ENCODE peak calls at places on chromosomes 4 and X, in seven cellular contexts. Q is upper lobe of right lung, R is endothelial cell of umbilical vein, E is SJCRH30, V is Karpas-422, N is Caco-2, L is pancreas. I is an unnamed sample. For H3K27me3 and H3K4me1, the result is how much of the 10 kb centered on the place peaks cover.

GRCh38 chr4:154492288-154492687 is 689 bp upstream of the DCHS2 start:
- DNase-seq in Q (no peak), R (no peak), E (no peak), V (no peak), N (no peak), L (no peak), I (no peak)

GRCh38 chrX:115591856-115592842 is 31.2 kb downstream of the PLS3 start:
- DNase-seq in Q (no peak), R (peak), E (no peak), V (no peak), N (no peak), L (no peak), I (no peak)

GRCh38 chr4:136680271-136680670 is 852.0 kb downstream of the PCDH18 start:
- DNase-seq in Q (no peak), R (no peak), E (peak), V (no peak), N (no peak), L (no peak), I (peak)

GRCh38 chrX:39133971-39134370 is 332.7 kb downstream of the MID1IP1 start:
- DNase-seq in Q (no peak), R (no peak), E (peak), V (peak), N (peak), L (no peak), I (peak)

GRCh38 chrX:49282647-49283011 is 13.0 kb downstream of the PPP1R3F start:
- DNase-seq in Q (no peak), R (no peak), E (no peak), V (no peak), N (no peak), L (no peak), I (no peak)

GRCh38 chrX:77572322-77572721 is 125.1 kb downstream of the FGF16 start:
- DNase-seq in Q (no peak), R (no peak), E (no peak), V (no peak), N (no peak), L (no peak), I (peak)

GRCh38 chr4:71029504-71029903 is 36.1 kb downstream of the DCK start:
- DNase-seq in Q (no peak), R (no peak), E (no peak), V (no peak), N (no peak), L (no peak), I (no peak)

GRCh38 chrX:135453381-135453780 is 31.6 kb downstream of the SMIM10L2A start:
- DNase-seq in Q (no peak), R (no peak), E (no peak), V (peak), N (no peak), L (no peak), I (no peak)

GRCh38 chr4:11769425-11769824 is 340.7 kb upstream of the HS3ST1 start:
- DNase-seq in Q (no peak), R (peak), E (no peak), V (no peak), N (no peak), L (no peak), I (no peak)

GRCh38 chrX:15203694-15204093 is 66.2 kb downstream of the ASB9 start:
- DNase-seq in Q (no peak), R (no peak), E (no peak), V (no peak), N (no peak), L (no peak), I (no peak)

GRCh38 chr4:93183589-93183988 is 645.0 kb upstream of the ATOH1 start:
- DNase-seq in Q (no peak), R (peak), E (no peak), V (no peak), N (no peak), L (no peak), I (no peak)

GRCh38 chr4:52234539-52235174 is 183.6 kb downstream of the SPATA18 start:
- DNase-seq in Q (no peak), R (peak), E (peak), V (peak), N (no peak), L (no peak), I (peak)

GRCh38 chrX:19602866-19603620 is 87.7 kb upstream of the MAP3K15 start:
- DNase-seq in Q (no peak), R (no peak), E (no peak), V (no peak), N (no peak), L (no peak), I (no peak)

GRCh38 chr4:88673886-88674285 is 23.7 kb downstream of the NAP1L5 start:
- DNase-seq in Q (no peak), R (no peak), E (no peak), V (no peak), N (no peak), L (no peak), I (no peak)

GRCh38 chr4:184168406-184169019 is 49.2 kb downstream of the ENPP6 start:
- DNase-seq in Q (peak), R (peak), E (peak), V (peak), N (peak), L (peak), I (peak)

GRCh38 chr4:107380836-107381438 is 339.1 kb downstream of the PAPSS1 start:
- DNase-seq in Q (no peak), R (no peak), E (peak), V (no peak), N (no peak), L (no peak), I (no peak)

GRCh38 chrX:139126493-139126892 is 404.0 kb upstream of the F9 start:
- DNase-seq in Q (no peak), R (no peak), E (peak), V (peak), N (peak), L (no peak), I (peak)

GRCh38 chr4:16827762-16828724 is 70.4 kb downstream of the LDB2 start:
- DNase-seq in Q (no peak), R (peak), E (no peak), V (no peak), N (no peak), L (no peak), I (no peak)

GRCh38 chr4:77600521-77601451 is 4.8 kb upstream of the CXCL13 start:
- DNase-seq in Q (no peak), R (peak), E (peak), V (peak), N (no peak), L (no peak), I (peak)

GRCh38 chrX:102345916-102346315 is 93.9 kb downstream of the NXF2B start:
- DNase-seq in Q (no peak), R (peak), E (peak), V (peak), N (peak), L (peak), I (peak)

GRCh38 chrX:79645749-79646148 is 278.6 kb upstream of the ITM2A start:
- DNase-seq in Q (no peak), R (no peak), E (no peak), V (no peak), N (no peak), L (no peak), I (no peak)

GRCh38 chr4:17633600-17633999 is 19.2 kb downstream of the MED28 start:
- DNase-seq in Q (no peak), R (no peak), E (no peak), V (no peak), N (no peak), L (no peak), I (no peak)

GRCh38 chr4:113996599-113997177 is 17.2 kb upstream of the ARSJ start:
- DNase-seq in Q (no peak), R (no peak), E (no peak), V (no peak), N (no peak), L (no peak), I (no peak)

GRCh38 chrX:86133761-86134160 is 14.5 kb upstream of the DACH2 start:
- DNase-seq in Q (no peak), R (peak), E (peak), V (peak), N (no peak), L (no peak), I (peak)

GRCh38 chr4:54230479-54231418 is 1.7 kb downstream of the PDGFRA start:
- DNase-seq in Q (no peak), R (no peak), E (no peak), V (no peak), N (no peak), L (peak), I (peak)

GRCh38 chr4:113657834-113658233 is 103.7 kb downstream of the CAMK2D start:
- DNase-seq in Q (no peak), R (peak), E (peak), V (no peak), N (no peak), L (no peak), I (no peak)

GRCh38 chr4:162793571-162793970 is 373.1 kb downstream of the NAF1 start:
- DNase-seq in Q (no peak), R (no peak), E (no peak), V (no peak), N (no peak), L (no peak), I (no peak)

GRCh38 chr4:40916218-40916555 is 166.4 kb downstream of the NSUN7 start:
- DNase-seq in Q (no peak), R (no peak), E (no peak), V (no peak), N (no peak), L (no peak), I (no peak)

GRCh38 chr4:41216294-41217019 is 2.1 kb upstream of the APBB2 start:
- DNase-seq in Q (peak), R (peak), E (peak), V (peak), N (peak), L (peak), I (peak)

GRCh38 chr4:92014060-92014459 is 289.7 kb upstream of the GRID2 start:
- DNase-seq in Q (no peak), R (no peak), E (no peak), V (no peak), N (no peak), L (no peak), I (no peak)

GRCh38 chr4:45100936-45101818 is 374.8 kb upstream of the GNPDA2 start:
- DNase-seq in Q (no peak), R (no peak), E (peak), V (no peak), N (no peak), L (no peak), I (no peak)

GRCh38 chrX:23726196-23726595 is 16.9 kb downstream of the ACOT9 start:
- DNase-seq in Q (no peak), R (no peak), E (no peak), V (no peak), N (no peak), L (no peak), I (no peak)

GRCh38 chr4:167721574-167721973 is 370.8 kb upstream of the ANXA10 start:
- DNase-seq in Q (no peak), R (peak), E (no peak), V (no peak), N (no peak), L (no peak), I (no peak)

GRCh38 chr4:27154706-27155105 is 294.1 kb downstream of the STIM2 start:
- DNase-seq in Q (no peak), R (no peak), E (peak), V (no peak), N (no peak), L (no peak), I (no peak)

DNA sequence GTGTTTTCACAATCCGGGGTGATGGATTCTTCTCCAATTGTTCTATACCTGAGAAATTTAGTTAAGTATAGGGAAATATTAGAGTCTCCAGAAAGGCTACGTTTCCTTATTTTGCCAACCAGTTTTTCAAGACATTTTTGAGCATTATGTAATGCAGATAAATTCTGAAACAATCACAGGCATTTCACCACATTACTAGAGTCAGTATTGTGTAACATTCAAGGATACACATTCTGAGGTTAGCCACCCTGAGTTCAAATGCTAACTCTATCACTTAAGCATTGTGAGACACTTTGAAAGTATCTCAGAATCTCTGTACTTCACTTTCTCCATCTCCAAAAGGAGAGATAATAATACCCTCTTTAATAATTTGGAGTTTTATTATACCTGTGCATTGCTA is 10.6 kb downstream of the SULT1B1 start:
- DNase-seq in Q (no peak), R (no peak), E (no peak), V (no peak), N (no peak), L (no peak), I (no peak)
- H3K4me3 ChIP-seq in Q (no peak), R (no peak), E (no peak), V (no peak), N (no peak), L (no peak), I (no peak)

DNA sequence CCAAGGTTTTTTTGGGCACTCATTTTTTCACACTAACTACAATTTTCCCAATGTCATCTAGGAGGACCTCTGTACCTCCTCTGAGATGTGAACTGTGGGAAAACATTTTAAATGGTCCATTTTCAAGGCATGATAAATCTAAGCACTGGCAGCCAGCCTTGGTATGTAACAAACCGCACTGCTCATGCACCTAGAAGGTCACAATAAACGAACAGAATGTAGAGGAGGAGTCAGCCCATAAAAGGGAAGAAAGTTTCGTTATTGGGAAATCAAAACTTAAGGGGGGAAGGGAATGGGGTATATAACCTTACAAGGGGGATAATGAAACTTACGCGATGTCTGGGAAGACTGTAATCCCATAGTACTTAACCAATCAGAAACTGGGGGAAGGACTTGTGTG is 16.4 kb downstream of the COX18 start:
- DNase-seq in Q (no peak), R (no peak), E (no peak), V (no peak), N (no peak), L (no peak), I (no peak)
- H3K27me3 ChIP-seq in Q (under half), R (under half), E (under half), V (under half), N (under half), L (under half), I (under half)

DNA sequence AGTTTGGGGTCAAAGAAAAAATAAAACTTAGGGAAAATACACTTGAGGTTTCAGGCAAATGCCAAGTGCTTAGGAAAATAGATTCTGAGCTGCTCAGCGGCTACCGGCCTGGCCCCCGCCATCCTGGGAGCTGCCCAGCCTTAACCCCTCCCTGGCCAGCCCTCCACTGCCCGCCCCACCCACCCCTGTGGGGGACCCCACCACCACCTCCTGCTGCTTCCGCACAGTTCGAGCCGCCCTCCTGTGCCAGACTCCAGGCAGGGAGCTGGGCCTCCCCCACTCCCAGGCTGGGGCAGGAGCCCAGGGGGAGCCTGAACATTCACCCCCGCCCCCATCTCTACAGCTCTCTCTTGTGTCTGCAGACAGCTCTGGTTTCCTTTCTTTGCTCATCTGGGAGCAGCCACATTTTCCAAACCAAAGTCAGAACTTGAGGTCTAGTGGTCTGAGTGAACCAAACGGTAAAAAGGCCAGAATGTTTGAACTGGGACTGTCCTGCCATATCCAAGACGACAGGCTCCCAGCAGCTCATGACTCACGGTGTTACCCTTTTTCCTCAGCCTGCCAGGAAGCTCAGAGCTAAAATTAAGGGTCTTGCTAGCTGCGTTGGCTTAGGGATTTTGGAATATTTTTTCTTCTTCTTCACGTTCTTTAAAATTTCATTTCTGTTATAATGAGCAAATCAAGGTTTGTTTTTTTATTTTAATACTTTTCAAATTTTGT is 4.7 kb upstream of the FGFR3 start:
- DNase-seq in Q (no peak), R (no peak), E (no peak), V (no peak), N (no peak), L (no peak), I (no peak)
- H3K4me1 ChIP-seq in Q (under half), R (under half), E (under half), V (under half), N (under half), L (under half), I (under half)

GRCh38 chrX:108735680-108736508 is 469 bp downstream of the IRS4 start:
- DNase-seq in Q (peak), R (peak), E (no peak), V (no peak), N (no peak), L (peak), I (no peak)

GRCh38 chrX:108737754-108738153 is 1.4 kb upstream of the IRS4 start:
- DNase-seq in Q (no peak), R (no peak), E (no peak), V (no peak), N (no peak), L (no peak), I (no peak)

GRCh38 chrX:108735087-108735679 is 1.2 kb downstream of the IRS4 start:
- DNase-seq in Q (peak), R (peak), E (no peak), V (no peak), N (no peak), L (peak), I (peak)

GRCh38 chrX:108734426-108734825 is 1.9 kb downstream of the IRS4 start:
- DNase-seq in Q (peak), R (no peak), E (no peak), V (no peak), N (no peak), L (peak), I (no peak)

GRCh38 chrX:108736509-108737479 is at the start of gene IRS4:
- DNase-seq in Q (no peak), R (peak), E (no peak), V (no peak), N (no peak), L (peak), I (peak)
- H3K4me3 ChIP-seq in Q (peak), R (peak), E (no peak), V (no peak), N (no peak), L (peak), I (peak)

GRCh38 chr4:84490663-84491062 is 8.4 kb downstream of the NKX6-1 start:
- DNase-seq in Q (no peak), R (no peak), E (no peak), V (no peak), N (no peak), L (no peak), I (no peak)
- H3K27me3 ChIP-seq in Q (half or more), R (half or more), E (under half), V (under half), N (under half), L (under half), I (under half)

GRCh38 chrX:37956223-37956622 is 50.1 kb upstream of the SYTL5 start:
- DNase-seq in Q (no peak), R (no peak), E (no peak), V (no peak), N (no peak), L (no peak), I (no peak)
- H3K4me1 ChIP-seq in Q (under half), R (under half), E (under half), V (under half), N (under half), L (under half), I (under half)

GRCh38 chr4:90857081-90857820 is 730.1 kb downstream of the CCSER1 start:
- DNase-seq in Q (no peak), R (no peak), E (peak), V (no peak), N (no peak), L (no peak), I (no peak)

GRCh38 chr4:90852232-90852631 is 725.0 kb downstream of the CCSER1 start:
- DNase-seq in Q (no peak), R (no peak), E (no peak), V (no peak), N (no peak), L (no peak), I (no peak)
- H3K4me3 ChIP-seq in Q (no peak), R (no peak), E (no peak), V (no peak), N (no peak), L (no peak), I (no peak)

GRCh38 chrX:16643160-16643559 is 6.8 kb upstream of the S100G start:
- DNase-seq in Q (no peak), R (no peak), E (no peak), V (no peak), N (no peak), L (no peak), I (no peak)

GRCh38 chrX:16635040-16635439 is 14.9 kb upstream of the S100G start:
- DNase-seq in Q (no peak), R (no peak), E (no peak), V (no peak), N (no peak), L (no peak), I (no peak)

GRCh38 chrX:16638533-16638932 is 11.4 kb upstream of the S100G start:
- DNase-seq in Q (no peak), R (no peak), E (no peak), V (no peak), N (no peak), L (no peak), I (no peak)

GRCh38 chrX:16640823-16641222 is 9.1 kb upstream of the S100G start:
- DNase-seq in Q (no peak), R (no peak), E (no peak), V (no peak), N (no peak), L (no peak), I (no peak)

GRCh38 chrX:16639966-16640365 is 10.0 kb upstream of the S100G start:
- DNase-seq in Q (no peak), R (no peak), E (no peak), V (no peak), N (no peak), L (no peak), I (no peak)
- H3K27me3 ChIP-seq in Q (under half), R (under half), E (under half), V (under half), N (under half), L (under half), I (under half)

GRCh38 chr4:148211533-148211932 is 230.7 kb downstream of the NR3C2 start:
- DNase-seq in Q (no peak), R (no peak), E (no peak), V (no peak), N (no peak), L (no peak), I (no peak)

GRCh38 chr4:148207074-148207473 is 235.1 kb downstream of the NR3C2 start:
- DNase-seq in Q (no peak), R (no peak), E (no peak), V (no peak), N (no peak), L (no peak), I (no peak)

GRCh38 chr4:148214529-148215166 is 227.6 kb downstream of the NR3C2 start:
- DNase-seq in Q (no peak), R (peak), E (peak), V (no peak), N (no peak), L (peak), I (no peak)

GRCh38 chr4:148215202-148215601 is 227.0 kb downstream of the NR3C2 start:
- DNase-seq in Q (no peak), R (peak), E (peak), V (no peak), N (no peak), L (no peak), I (no peak)

DNA sequence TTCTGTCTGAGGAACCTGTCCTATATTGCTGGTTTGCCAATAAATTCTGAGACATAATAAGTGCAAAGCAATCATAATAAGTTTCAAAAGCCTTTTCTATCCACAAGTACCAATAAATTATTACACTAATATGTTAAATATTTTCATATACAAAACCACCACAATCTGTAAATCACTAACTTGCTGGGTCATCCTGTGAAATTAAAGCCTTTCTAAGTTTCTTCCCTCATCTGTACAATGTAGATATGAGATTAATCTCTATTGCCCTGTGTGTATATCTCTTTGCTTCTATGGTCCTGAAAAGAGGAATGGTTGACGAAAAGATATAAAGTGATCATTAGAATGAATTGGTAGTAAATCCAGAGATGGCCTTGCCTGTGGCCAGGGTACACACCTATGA is 231.6 kb downstream of the NR3C2 start:
- DNase-seq in Q (no peak), R (no peak), E (no peak), V (no peak), N (no peak), L (no peak), I (no peak)
- H3K4me1 ChIP-seq in Q (under half), R (under half), E (under half), V (under half), N (under half), L (under half), I (under half)

GRCh38 chr4:145863191-145863590 is 75.4 kb downstream of the ZNF827 start:
- DNase-seq in Q (no peak), R (no peak), E (no peak), V (no peak), N (no peak), L (no peak), I (no peak)
- H3K4me3 ChIP-seq in Q (no peak), R (no peak), E (no peak), V (no peak), N (no peak), L (no peak), I (no peak)

I was measured in HAP-1.